ENCODE peak calls at places on chromosomes 11 and 22, in four cellular contexts. R is H1, B is HepG2, F is K562. T is an unnamed sample.

GRCh38 chr11:44622190-44622650 is 56.8 kb downstream of the CD82 start:
- DNase-seq in R (peak), B (no peak), F (no peak), T (no peak)

GRCh38 chr11:90288207-90288821 is 65.5 kb upstream of the CHORDC1 start:
- DNase-seq in R (no peak), B (peak), F (peak), T (peak)

GRCh38 chr11:119773016-119773415 is 44.0 kb upstream of the NECTIN1 start:
- DNase-seq in R (no peak), B (no peak), F (no peak), T (no peak)

GRCh38 chr22:45860201-45860600 is 116.8 kb downstream of the WNT7B start:
- DNase-seq in R (no peak), B (no peak), F (no peak), T (no peak)

GRCh38 chr11:123561046-123561781 is 93.2 kb downstream of the SCN3B start:
- DNase-seq in R (no peak), B (peak), F (no peak), T (no peak)

GRCh38 chr11:86765146-86765663 is 35.1 kb upstream of the PRSS23 start:
- DNase-seq in R (no peak), B (no peak), F (no peak), T (no peak)

GRCh38 chr11:1397146-1397861 is 7.6 kb downstream of the BRSK2 start:
- DNase-seq in R (no peak), B (no peak), F (no peak), T (no peak)

GRCh38 chr11:94128171-94128745 is 383 bp upstream of the PANX1 start:
- DNase-seq in R (peak), B (no peak), F (no peak), T (no peak)

GRCh38 chr11:8604078-8604723 is 10.2 kb upstream of the STK33 start:
- DNase-seq in R (peak), B (peak), F (peak), T (peak)

GRCh38 chr11:15941206-15941770 is 415.1 kb downstream of the SOX6 start:
- DNase-seq in R (peak), B (no peak), F (peak), T (no peak)

GRCh38 chr11:133548641-133549040 is 16.3 kb upstream of the OPCML start:
- DNase-seq in R (no peak), B (no peak), F (no peak), T (no peak)

GRCh38 chr11:2674681-2675131 is 25.1 kb downstream of the KCNQ1OT1 start:
- DNase-seq in R (no peak), B (no peak), F (no peak), T (no peak)

GRCh38 chr11:107928767-107929507 is 689 bp downstream of the RAB39A start:
- DNase-seq in R (peak), B (no peak), F (no peak), T (no peak)

GRCh38 chr11:8839957-8840945 is 70.7 kb upstream of the AKIP1 start:
- DNase-seq in R (peak), B (peak), F (no peak), T (no peak)

GRCh38 chr11:96748639-96749370 is 359.0 kb downstream of the JRKL start:
- DNase-seq in R (no peak), B (no peak), F (no peak), T (no peak)

GRCh38 chr11:109196016-109196415 is 226.0 kb upstream of the C11orf87 start:
- DNase-seq in R (no peak), B (no peak), F (no peak), T (no peak)

GRCh38 chr11:122162095-122162494 is 46.1 kb upstream of the BLID start:
- DNase-seq in R (no peak), B (no peak), F (no peak), T (no peak)

GRCh38 chr11:116062129-116062525 is 557.9 kb upstream of the CADM1 start:
- DNase-seq in R (no peak), B (no peak), F (no peak), T (no peak)

GRCh38 chr11:93117578-93117964 is 80.2 kb downstream of the SLC36A4 start:
- DNase-seq in R (no peak), B (no peak), F (no peak), T (no peak)

GRCh38 chr11:838441-839279 is 3.7 kb downstream of the POLR2L start:
- DNase-seq in R (no peak), B (peak), F (no peak), T (no peak)

GRCh38 chr11:111976614-111977140 is 39.5 kb downstream of the DIXDC1 start:
- DNase-seq in R (peak), B (no peak), F (no peak), T (no peak)

GRCh38 chr11:96001037-96001436 is 77.1 kb upstream of the MTMR2 start:
- DNase-seq in R (no peak), B (no peak), F (no peak), T (no peak)

GRCh38 chr11:117492578-117493251 is 165.1 kb downstream of the CEP164 start:
- DNase-seq in R (peak), B (no peak), F (no peak), T (no peak)

GRCh38 chr22:19215360-19215759 is 36.8 kb upstream of the SLC25A1 start:
- DNase-seq in R (no peak), B (no peak), F (no peak), T (no peak)

GRCh38 chr22:43186272-43187170 is at the start of gene TTLL12:
- DNase-seq in R (no peak), B (no peak), F (peak), T (no peak)

GRCh38 chr11:35362571-35362980 is 56.8 kb downstream of the SLC1A2 start:
- DNase-seq in R (no peak), B (no peak), F (no peak), T (no peak)

GRCh38 chr22:46028069-46028991 is 51.4 kb upstream of the WNT7B start:
- DNase-seq in R (no peak), B (no peak), F (no peak), T (no peak)

DNA sequence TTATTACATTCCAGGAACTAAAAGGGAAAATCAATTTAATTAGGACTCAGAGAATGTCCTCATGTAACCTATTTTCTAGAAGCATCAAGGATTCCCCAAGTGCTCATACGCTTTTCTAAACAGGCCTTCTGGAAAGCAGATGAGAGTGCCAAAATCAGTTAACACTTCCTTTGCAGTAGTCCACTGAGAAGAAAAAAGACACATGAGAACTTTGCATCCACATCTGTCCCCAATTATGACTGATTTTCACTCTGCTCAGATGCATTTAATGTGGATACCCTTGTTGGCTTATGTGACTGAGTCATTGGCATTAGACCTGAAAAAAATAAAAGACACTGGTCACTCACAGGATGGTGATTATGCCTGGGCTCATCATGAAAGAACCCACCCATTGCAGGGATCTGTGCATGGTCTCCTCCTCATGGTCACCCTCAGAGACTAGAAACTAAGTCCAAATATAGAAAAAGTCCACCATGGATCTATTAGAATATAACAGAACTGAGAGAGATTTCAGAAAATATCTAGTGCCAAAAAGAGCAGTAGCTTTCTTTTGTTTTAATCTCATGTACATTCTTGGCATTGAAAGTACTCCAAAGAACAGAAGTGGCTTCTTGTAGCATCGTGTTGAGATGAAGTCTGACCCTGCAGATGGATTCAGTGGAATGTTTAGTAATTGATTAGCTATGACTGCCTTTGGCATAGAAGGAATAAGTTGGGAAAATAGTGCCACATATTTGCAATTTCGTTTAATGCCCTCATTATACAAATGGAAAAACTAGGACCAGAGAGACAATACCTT is 48.8 kb upstream of the FIBIN start:
- DNase-seq in R (no peak), B (no peak), F (no peak), T (no peak)
- TF ChIP-seq FOSL1 in R (no peak), B (no peak), F (no peak), T (no peak)

GRCh38 chr11:128728767-128729587 is 35.1 kb downstream of the FLI1 start:
- DNase-seq in R (no peak), B (no peak), F (no peak), T (no peak)
- TF ChIP-seq POLR2AphosphoS5 in R (no peak), B (no peak), F (no peak), T (no peak)

GRCh38 chr11:118662401-118663271 is 16.8 kb downstream of the TREH start:
- DNase-seq in R (no peak), B (no peak), F (no peak), T (no peak)
- TF ChIP-seq FOSL1 in R (no peak), B (no peak), F (no peak), T (no peak)

GRCh38 chr11:114256898-114257286 is 39.3 kb upstream of the NNMT start:
- DNase-seq in R (no peak), B (no peak), F (no peak), T (no peak)

GRCh38 chr11:114259124-114259526 is 37.1 kb upstream of the NNMT start:
- DNase-seq in R (no peak), B (no peak), F (no peak), T (no peak)

GRCh38 chr11:114256176-114256897 is 39.9 kb upstream of the NNMT start:
- DNase-seq in R (no peak), B (no peak), F (no peak), T (no peak)

GRCh38 chr11:114258696-114259095 is 37.5 kb upstream of the NNMT start:
- DNase-seq in R (no peak), B (no peak), F (no peak), T (no peak)

GRCh38 chr11:114257621-114258558 is 38.3 kb upstream of the NNMT start:
- DNase-seq in R (peak), B (peak), F (no peak), T (no peak)
- TF ChIP-seq POLR2AphosphoS5 in R (no peak), B (no peak), F (no peak), T (no peak)

GRCh38 chr22:50606126-50606525 is 5.5 kb downstream of the MAPK8IP2 start:
- DNase-seq in R (peak), B (no peak), F (no peak), T (no peak)
- TF ChIP-seq FOSL1 in R (no peak), B (no peak), F (no peak), T (no peak)

DNA sequence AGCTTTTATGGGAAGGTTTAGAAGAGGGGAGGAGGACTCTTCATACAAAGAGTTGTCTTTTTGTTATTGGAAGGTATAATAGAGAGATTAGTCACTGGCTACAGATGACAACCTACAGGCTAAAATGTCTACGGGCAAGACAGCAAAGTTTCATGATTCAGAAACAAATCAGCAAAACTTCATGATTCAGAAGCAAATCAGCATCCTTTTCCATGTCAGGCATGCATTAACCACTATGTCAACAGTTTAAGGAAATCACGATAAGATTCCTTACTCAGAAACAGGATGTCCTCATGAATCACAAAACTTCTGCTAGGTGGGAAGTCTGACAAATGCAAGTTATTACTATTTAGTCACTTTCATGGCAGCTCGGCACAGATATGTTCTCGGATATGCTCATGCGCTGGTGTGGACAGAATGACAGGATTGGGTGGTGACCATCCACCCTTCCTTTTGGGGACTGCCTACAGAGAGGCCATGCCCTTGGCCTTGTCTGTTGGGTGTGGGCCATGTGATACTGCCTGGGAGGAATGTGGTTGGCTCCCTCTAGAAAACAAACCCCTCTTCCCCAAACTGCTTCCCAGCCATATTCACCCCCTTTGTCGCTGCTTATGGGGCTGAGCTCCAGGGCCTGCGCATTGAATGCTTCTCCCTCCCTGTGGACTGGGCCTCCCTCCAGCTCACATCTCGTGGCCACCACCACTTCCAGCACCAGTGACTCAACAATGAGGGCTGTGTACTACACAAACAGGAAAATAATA is 10.2 kb downstream of the C11orf91 start:
- DNase-seq in R (no peak), B (peak), F (no peak), T (peak)
- TF ChIP-seq POLR2AphosphoS5 in R (no peak), B (no peak), F (no peak), T (peak)

GRCh38 chr22:23068096-23068831 is 2.1 kb upstream of the GNAZ start:
- DNase-seq in R (no peak), B (no peak), F (no peak), T (no peak)
- TF ChIP-seq FOSL1 in R (no peak), B (no peak), F (no peak), T (no peak)

DNA sequence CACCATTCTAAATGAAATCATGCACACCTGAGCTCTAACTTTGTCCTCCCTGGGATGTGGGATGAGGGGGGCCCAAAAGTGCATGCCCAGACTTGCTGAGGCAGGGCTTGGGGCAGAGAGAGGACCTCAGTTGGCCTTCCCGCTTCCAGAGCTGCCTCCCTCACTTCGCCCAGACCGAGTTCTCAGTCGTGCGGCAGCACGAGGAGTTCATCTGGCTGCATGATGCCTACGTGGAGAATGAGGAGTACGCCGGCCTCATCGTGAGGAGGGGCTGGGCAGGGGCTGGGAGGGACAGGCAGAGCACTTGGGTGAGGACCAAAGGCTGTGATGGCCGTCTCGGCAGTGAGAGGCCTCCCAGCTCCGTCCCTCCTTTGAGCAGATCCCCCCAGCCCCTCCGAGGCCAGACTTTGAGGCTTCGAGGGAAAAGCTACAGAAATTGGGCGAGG is 8.2 kb downstream of the CFL1 start:
- DNase-seq in R (no peak), B (no peak), F (no peak), T (no peak)
- TF ChIP-seq POLR2AphosphoS5 in R (no peak), B (no peak), F (no peak), T (no peak)

T was measured in HCT116.